ENCODE peak calls at places on chromosome 9, in nine cellular contexts. One of them, this sample, is unnamed.

GRCh38 chr9:7303932-7304331 is 495.6 kb downstream of the DMAC1 start:
- DNase-seq in adrenal gland: no peak
- DNase-seq in lower leg skin: no peak
- DNase-seq in A549: no peak
- DNase-seq in IMR-90: no peak
- DNase-seq in K562: no peak
- DNase-seq in thyroid gland: no peak
- DNase-seq in right lobe of liver: no peak
- DNase-seq in uterus: no peak
- DNase-seq in this sample: no peak

GRCh38 chr9:1604942-1605560 is 410.1 kb upstream of the SMARCA2 start:
- DNase-seq in adrenal gland: no peak
- DNase-seq in lower leg skin: no peak
- DNase-seq in A549: peak
- DNase-seq in IMR-90: no peak
- DNase-seq in K562: no peak
- DNase-seq in thyroid gland: no peak
- DNase-seq in right lobe of liver: no peak
- DNase-seq in uterus: no peak
- DNase-seq in this sample: no peak

GRCh38 chr9:119307471-119307870 is 61.8 kb downstream of the BRINP1 start:
- DNase-seq in adrenal gland: no peak
- DNase-seq in lower leg skin: no peak
- DNase-seq in A549: no peak
- DNase-seq in IMR-90: no peak
- DNase-seq in K562: no peak
- DNase-seq in thyroid gland: no peak
- DNase-seq in right lobe of liver: no peak
- DNase-seq in uterus: no peak
- DNase-seq in this sample: no peak

GRCh38 chr9:105887679-105888078 is 193.3 kb downstream of the TMEM38B start:
- DNase-seq in adrenal gland: no peak
- DNase-seq in lower leg skin: no peak
- DNase-seq in A549: no peak
- DNase-seq in IMR-90: no peak
- DNase-seq in K562: no peak
- DNase-seq in thyroid gland: no peak
- DNase-seq in right lobe of liver: no peak
- DNase-seq in uterus: no peak
- DNase-seq in this sample: no peak

GRCh38 chr9:110814159-110814558 is 145.6 kb downstream of the MUSK start:
- DNase-seq in adrenal gland: no peak
- DNase-seq in lower leg skin: no peak
- DNase-seq in A549: no peak
- DNase-seq in IMR-90: peak
- DNase-seq in K562: no peak
- DNase-seq in thyroid gland: no peak
- DNase-seq in right lobe of liver: no peak
- DNase-seq in uterus: no peak
- DNase-seq in this sample: no peak

GRCh38 chr9:83620841-83621636 is 1.9 kb upstream of the IDNK start:
- DNase-seq in adrenal gland: peak
- DNase-seq in lower leg skin: no peak
- DNase-seq in A549: peak
- DNase-seq in IMR-90: peak
- DNase-seq in K562: no peak
- DNase-seq in thyroid gland: peak
- DNase-seq in right lobe of liver: peak
- DNase-seq in uterus: no peak
- DNase-seq in this sample: no peak

GRCh38 chr9:22216730-22217160 is 207.6 kb upstream of the CDKN2B start:
- DNase-seq in adrenal gland: no peak
- DNase-seq in lower leg skin: no peak
- DNase-seq in A549: no peak
- DNase-seq in IMR-90: peak
- DNase-seq in K562: no peak
- DNase-seq in thyroid gland: no peak
- DNase-seq in right lobe of liver: no peak
- DNase-seq in uterus: no peak
- DNase-seq in this sample: no peak

GRCh38 chr9:104233366-104233765 is 139.3 kb downstream of the SMC2 start:
- DNase-seq in adrenal gland: no peak
- DNase-seq in lower leg skin: no peak
- DNase-seq in A549: no peak
- DNase-seq in IMR-90: no peak
- DNase-seq in K562: no peak
- DNase-seq in thyroid gland: no peak
- DNase-seq in right lobe of liver: no peak
- DNase-seq in uterus: no peak
- DNase-seq in this sample: no peak

GRCh38 chr9:35186524-35186923 is 24.7 kb downstream of the UNC13B start:
- DNase-seq in adrenal gland: no peak
- DNase-seq in lower leg skin: no peak
- DNase-seq in A549: no peak
- DNase-seq in IMR-90: no peak
- DNase-seq in K562: no peak
- DNase-seq in thyroid gland: no peak
- DNase-seq in right lobe of liver: no peak
- DNase-seq in uterus: no peak
- DNase-seq in this sample: no peak

GRCh38 chr9:35177520-35177919 is 15.7 kb downstream of the UNC13B start:
- DNase-seq in adrenal gland: no peak
- DNase-seq in lower leg skin: no peak
- DNase-seq in A549: no peak
- DNase-seq in IMR-90: no peak
- DNase-seq in K562: no peak
- DNase-seq in thyroid gland: no peak
- DNase-seq in right lobe of liver: no peak
- DNase-seq in uterus: no peak
- DNase-seq in this sample: no peak

GRCh38 chr9:35179347-35180271 is 17.8 kb downstream of the UNC13B start:
- DNase-seq in adrenal gland: no peak
- DNase-seq in lower leg skin: no peak
- DNase-seq in A549: peak
- DNase-seq in IMR-90: no peak
- DNase-seq in K562: no peak
- DNase-seq in thyroid gland: no peak
- DNase-seq in right lobe of liver: no peak
- DNase-seq in uterus: no peak
- DNase-seq in this sample: no peak

DNA sequence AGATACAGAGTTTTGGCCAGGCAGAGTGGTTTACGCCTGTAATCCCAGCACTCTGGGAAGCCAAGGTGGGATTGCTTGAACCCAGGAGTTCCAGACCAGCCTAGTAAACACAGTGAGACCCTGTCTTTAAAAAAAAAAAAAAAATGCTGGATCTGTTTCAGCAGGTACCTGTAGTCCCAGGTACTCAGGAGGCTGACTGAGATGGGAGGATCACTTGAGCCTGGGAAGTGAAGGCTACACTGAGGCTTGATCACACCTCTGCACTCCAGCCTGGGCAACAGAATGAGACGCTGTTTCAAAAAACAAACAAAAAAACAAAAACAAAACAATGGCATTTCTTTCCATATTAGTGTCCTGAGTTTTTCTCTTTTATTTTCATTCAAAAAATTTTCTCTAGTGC is 19.0 kb downstream of the UNC13B start:
- DNase-seq in adrenal gland: no peak
- DNase-seq in lower leg skin: no peak
- DNase-seq in A549: no peak
- DNase-seq in IMR-90: no peak
- DNase-seq in K562: no peak
- DNase-seq in thyroid gland: no peak
- DNase-seq in right lobe of liver: no peak
- DNase-seq in uterus: no peak
- DNase-seq in this sample: no peak
- H3K4me3 ChIP-seq in adrenal gland: no peak
- H3K4me3 ChIP-seq in lower leg skin: no peak
- H3K4me3 ChIP-seq in A549: no peak
- H3K4me3 ChIP-seq in IMR-90: no peak
- H3K4me3 ChIP-seq in K562: no peak
- H3K4me3 ChIP-seq in thyroid gland: no peak
- H3K4me3 ChIP-seq in right lobe of liver: no peak
- H3K4me3 ChIP-seq in uterus: no peak
- H3K4me3 ChIP-seq in this sample: no peak

GRCh38 chr9:121926417-121926816 is 166.7 kb downstream of the TTLL11 start:
- DNase-seq in adrenal gland: no peak
- DNase-seq in lower leg skin: no peak
- DNase-seq in A549: no peak
- DNase-seq in IMR-90: no peak
- DNase-seq in K562: no peak
- DNase-seq in thyroid gland: peak
- DNase-seq in right lobe of liver: no peak
- DNase-seq in uterus: no peak
- DNase-seq in this sample: no peak

GRCh38 chr9:121930970-121931369 is 162.1 kb downstream of the TTLL11 start:
- DNase-seq in adrenal gland: no peak
- DNase-seq in lower leg skin: no peak
- DNase-seq in A549: no peak
- DNase-seq in IMR-90: no peak
- DNase-seq in K562: no peak
- DNase-seq in thyroid gland: no peak
- DNase-seq in right lobe of liver: peak
- DNase-seq in uterus: no peak
- DNase-seq in this sample: no peak

GRCh38 chr9:121927081-121927480 is 166.0 kb downstream of the TTLL11 start:
- DNase-seq in adrenal gland: no peak
- DNase-seq in lower leg skin: no peak
- DNase-seq in A549: no peak
- DNase-seq in IMR-90: no peak
- DNase-seq in K562: no peak
- DNase-seq in thyroid gland: no peak
- DNase-seq in right lobe of liver: no peak
- DNase-seq in uterus: no peak
- DNase-seq in this sample: no peak

GRCh38 chr9:121927636-121928035 is 165.5 kb downstream of the TTLL11 start:
- DNase-seq in adrenal gland: no peak
- DNase-seq in lower leg skin: no peak
- DNase-seq in A549: no peak
- DNase-seq in IMR-90: no peak
- DNase-seq in K562: no peak
- DNase-seq in thyroid gland: no peak
- DNase-seq in right lobe of liver: no peak
- DNase-seq in uterus: no peak
- DNase-seq in this sample: no peak

DNA sequence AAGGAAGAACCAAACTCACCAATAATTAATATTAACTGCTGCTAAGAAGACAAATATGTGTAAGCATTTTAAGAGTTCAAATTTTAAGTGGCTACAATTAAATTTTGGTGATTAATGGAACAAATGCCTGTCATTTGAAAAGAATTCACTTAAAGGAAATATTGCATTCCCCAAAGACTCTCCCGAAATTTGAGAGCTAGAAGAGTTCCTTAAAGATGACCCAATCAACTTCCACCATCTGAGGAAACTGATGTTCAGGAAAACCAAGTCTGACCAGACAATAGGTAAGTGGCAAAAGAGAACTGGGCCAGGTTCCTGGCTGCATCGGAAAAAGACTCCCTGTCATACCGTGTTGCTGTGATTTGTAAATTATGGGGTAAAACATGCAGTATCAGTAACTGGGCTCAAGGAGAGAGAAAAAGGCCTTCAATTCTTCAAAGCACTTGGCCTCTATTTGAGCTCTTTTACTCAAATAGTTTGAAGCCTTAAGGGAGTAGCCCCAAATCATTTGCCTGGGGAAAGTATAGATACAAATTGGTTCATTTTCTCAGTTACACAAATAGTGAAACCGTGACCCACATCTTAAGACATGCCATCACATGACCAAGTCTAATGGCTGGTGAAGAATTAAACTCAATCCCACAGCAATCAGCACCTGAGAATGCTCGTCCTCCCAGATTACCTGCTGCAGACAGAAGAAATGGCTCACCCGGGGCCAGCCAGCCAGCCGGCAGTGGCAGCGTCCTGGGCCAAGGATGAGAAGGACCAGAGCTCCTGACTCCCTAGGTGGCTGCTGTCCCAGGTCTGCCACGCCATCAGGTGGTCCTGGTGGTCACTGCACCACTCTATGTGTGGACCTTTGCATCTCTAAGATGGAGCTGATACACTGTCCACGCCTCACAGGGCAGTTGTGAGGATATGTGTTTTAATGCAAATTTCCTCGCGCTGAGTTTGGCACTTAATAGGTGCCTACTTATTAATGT is 162.9 kb downstream of the TTLL11 start:
- DNase-seq in adrenal gland: no peak
- DNase-seq in lower leg skin: no peak
- DNase-seq in A549: peak
- DNase-seq in IMR-90: no peak
- DNase-seq in K562: peak
- DNase-seq in thyroid gland: no peak
- DNase-seq in right lobe of liver: no peak
- DNase-seq in uterus: no peak
- DNase-seq in this sample: no peak
- TF ChIP-seq CTCF in adrenal gland: no peak
- TF ChIP-seq CTCF in lower leg skin: no peak
- TF ChIP-seq CTCF in A549: no peak
- TF ChIP-seq CTCF in IMR-90: peak
- TF ChIP-seq CTCF in K562: peak
- TF ChIP-seq CTCF in thyroid gland: no peak
- TF ChIP-seq CTCF in right lobe of liver: no peak
- TF ChIP-seq CTCF in uterus: no peak
- TF ChIP-seq CTCF in this sample: peak

DNA sequence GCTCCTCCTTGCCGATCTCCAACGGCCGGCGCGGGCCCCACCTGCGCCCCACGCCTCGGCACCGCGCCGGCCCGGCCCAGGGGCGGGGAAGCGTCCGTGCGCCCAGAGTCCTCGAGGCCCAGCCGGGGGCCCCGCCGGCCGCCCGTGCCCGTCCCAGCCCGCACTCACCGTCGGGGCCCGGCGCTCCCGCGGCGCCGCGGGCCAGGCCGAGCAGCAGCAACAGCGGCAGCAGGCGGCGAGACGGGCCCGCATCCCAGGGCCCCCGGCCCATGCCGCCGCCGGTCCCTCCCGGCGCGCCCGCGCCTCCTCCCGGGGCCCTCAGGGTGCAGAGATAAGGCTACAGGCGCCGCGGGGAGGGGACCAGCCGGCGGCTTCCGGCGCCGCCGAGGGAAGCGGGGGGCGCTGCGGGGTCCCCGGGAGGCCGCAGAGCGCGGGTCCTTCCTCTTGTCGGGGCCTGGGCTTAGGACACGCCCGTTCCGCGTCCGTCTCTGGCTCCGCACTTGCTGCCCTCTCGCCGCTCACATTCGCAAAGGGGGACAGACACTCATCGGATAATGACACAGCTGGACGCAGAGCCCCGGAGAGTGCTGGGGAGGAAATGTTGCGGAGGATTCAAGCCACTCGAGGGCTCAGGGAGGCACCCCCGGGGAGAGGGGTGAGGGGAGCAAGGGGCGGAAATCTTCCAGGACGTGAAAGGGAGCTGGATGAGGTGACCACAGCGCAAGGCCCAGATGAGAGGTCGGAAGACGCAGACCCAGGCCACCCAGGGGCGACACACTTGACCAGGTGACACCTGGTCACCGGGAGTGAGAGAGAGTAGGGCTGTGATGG is at the start of gene SUSD1:
- DNase-seq in adrenal gland: peak
- DNase-seq in lower leg skin: peak
- DNase-seq in A549: peak
- DNase-seq in IMR-90: no peak
- DNase-seq in K562: peak
- DNase-seq in thyroid gland: peak
- DNase-seq in right lobe of liver: peak
- DNase-seq in uterus: peak
- DNase-seq in this sample: no peak
- TF ChIP-seq POLR2A in adrenal gland: peak
- TF ChIP-seq POLR2A in lower leg skin: no peak
- TF ChIP-seq POLR2A in A549: peak
- TF ChIP-seq POLR2A in IMR-90: no peak
- TF ChIP-seq POLR2A in K562: peak
- TF ChIP-seq POLR2A in thyroid gland: no peak
- TF ChIP-seq POLR2A in right lobe of liver: peak
- TF ChIP-seq POLR2A in uterus: no peak
- TF ChIP-seq POLR2A in this sample: no peak

GRCh38 chr9:129918296-129918950 is 83.2 kb downstream of the USP20 start:
- DNase-seq in adrenal gland: no peak
- DNase-seq in lower leg skin: no peak
- DNase-seq in A549: no peak
- DNase-seq in IMR-90: no peak
- DNase-seq in K562: no peak
- DNase-seq in thyroid gland: no peak
- DNase-seq in right lobe of liver: no peak
- DNase-seq in uterus: no peak
- DNase-seq in this sample: no peak

GRCh38 chr9:129919836-129920235 is 84.6 kb downstream of the USP20 start:
- DNase-seq in adrenal gland: no peak
- DNase-seq in lower leg skin: no peak
- DNase-seq in A549: no peak
- DNase-seq in IMR-90: no peak
- DNase-seq in K562: no peak
- DNase-seq in thyroid gland: no peak
- DNase-seq in right lobe of liver: no peak
- DNase-seq in uterus: no peak
- DNase-seq in this sample: no peak

GRCh38 chr9:129916707-129917106 is 81.4 kb downstream of the USP20 start:
- DNase-seq in adrenal gland: no peak
- DNase-seq in lower leg skin: no peak
- DNase-seq in A549: no peak
- DNase-seq in IMR-90: no peak
- DNase-seq in K562: no peak
- DNase-seq in thyroid gland: no peak
- DNase-seq in right lobe of liver: no peak
- DNase-seq in uterus: no peak
- DNase-seq in this sample: no peak

GRCh38 chr9:129923589-129923988 is 88.3 kb downstream of the USP20 start:
- DNase-seq in adrenal gland: no peak
- DNase-seq in lower leg skin: no peak
- DNase-seq in A549: no peak
- DNase-seq in IMR-90: no peak
- DNase-seq in K562: no peak
- DNase-seq in thyroid gland: no peak
- DNase-seq in right lobe of liver: no peak
- DNase-seq in uterus: no peak
- DNase-seq in this sample: no peak

GRCh38 chr9:129919283-129919682 is 84.0 kb downstream of the USP20 start:
- DNase-seq in adrenal gland: no peak
- DNase-seq in lower leg skin: no peak
- DNase-seq in A549: no peak
- DNase-seq in IMR-90: no peak
- DNase-seq in K562: no peak
- DNase-seq in thyroid gland: no peak
- DNase-seq in right lobe of liver: no peak
- DNase-seq in uterus: no peak
- DNase-seq in this sample: no peak
- H3K4me3 ChIP-seq in adrenal gland: no peak
- H3K4me3 ChIP-seq in lower leg skin: no peak
- H3K4me3 ChIP-seq in A549: no peak
- H3K4me3 ChIP-seq in IMR-90: no peak
- H3K4me3 ChIP-seq in K562: no peak
- H3K4me3 ChIP-seq in thyroid gland: no peak
- H3K4me3 ChIP-seq in right lobe of liver: no peak
- H3K4me3 ChIP-seq in uterus: no peak
- H3K4me3 ChIP-seq in this sample: no peak

This sample was measured in ovary.